ENCODE peak calls at places on chromosomes 7 and 10, in nine cellular contexts. One of them, this sample, is unnamed.

GRCh38 chr10:2748287-2748686 is 319.1 kb upstream of the PFKP start:
- DNase-seq in heart left ventricle: no peak
- DNase-seq in neural progenitor cell: no peak
- DNase-seq in OCI-LY7: no peak
- DNase-seq in GM06990: no peak
- DNase-seq in left ventricle myocardium inferior: no peak
- DNase-seq in AG10803: no peak
- DNase-seq in ascending aorta: no peak
- DNase-seq in tibial artery: no peak
- DNase-seq in this sample: no peak

GRCh38 chr10:25902002-25902401 is 32.0 kb upstream of the MYO3A start:
- DNase-seq in heart left ventricle: no peak
- DNase-seq in neural progenitor cell: no peak
- DNase-seq in OCI-LY7: peak
- DNase-seq in GM06990: peak
- DNase-seq in left ventricle myocardium inferior: no peak
- DNase-seq in AG10803: no peak
- DNase-seq in ascending aorta: no peak
- DNase-seq in tibial artery: no peak
- DNase-seq in this sample: no peak

GRCh38 chr10:3043512-3044368 is 23.6 kb upstream of the PFKP start:
- DNase-seq in heart left ventricle: peak
- DNase-seq in neural progenitor cell: peak
- DNase-seq in OCI-LY7: peak
- DNase-seq in GM06990: no peak
- DNase-seq in left ventricle myocardium inferior: peak
- DNase-seq in AG10803: peak
- DNase-seq in ascending aorta: peak
- DNase-seq in tibial artery: peak
- DNase-seq in this sample: peak

GRCh38 chr10:57992321-57993077 is 275.2 kb downstream of the IPMK start:
- DNase-seq in heart left ventricle: no peak
- DNase-seq in neural progenitor cell: peak
- DNase-seq in OCI-LY7: no peak
- DNase-seq in GM06990: no peak
- DNase-seq in left ventricle myocardium inferior: no peak
- DNase-seq in AG10803: peak
- DNase-seq in ascending aorta: no peak
- DNase-seq in tibial artery: no peak
- DNase-seq in this sample: peak

GRCh38 chr10:23035569-23035968 is 59.8 kb upstream of the MSRB2 start:
- DNase-seq in heart left ventricle: no peak
- DNase-seq in neural progenitor cell: peak
- DNase-seq in OCI-LY7: no peak
- DNase-seq in GM06990: no peak
- DNase-seq in left ventricle myocardium inferior: no peak
- DNase-seq in AG10803: no peak
- DNase-seq in ascending aorta: no peak
- DNase-seq in tibial artery: no peak
- DNase-seq in this sample: peak

GRCh38 chr7:44216521-44217030 is 15.8 kb downstream of the YKT6 start:
- DNase-seq in heart left ventricle: no peak
- DNase-seq in neural progenitor cell: no peak
- DNase-seq in OCI-LY7: no peak
- DNase-seq in GM06990: no peak
- DNase-seq in left ventricle myocardium inferior: peak
- DNase-seq in AG10803: no peak
- DNase-seq in ascending aorta: no peak
- DNase-seq in tibial artery: peak
- DNase-seq in this sample: no peak

GRCh38 chr7:87474046-87474445 is 1.4 kb downstream of the ABCB4 start:
- DNase-seq in heart left ventricle: no peak
- DNase-seq in neural progenitor cell: no peak
- DNase-seq in OCI-LY7: no peak
- DNase-seq in GM06990: no peak
- DNase-seq in left ventricle myocardium inferior: no peak
- DNase-seq in AG10803: peak
- DNase-seq in ascending aorta: no peak
- DNase-seq in tibial artery: no peak
- DNase-seq in this sample: no peak

GRCh38 chr7:138129551-138130165 is 53.4 kb downstream of the AKR1D1 start:
- DNase-seq in heart left ventricle: no peak
- DNase-seq in neural progenitor cell: no peak
- DNase-seq in OCI-LY7: no peak
- DNase-seq in GM06990: no peak
- DNase-seq in left ventricle myocardium inferior: no peak
- DNase-seq in AG10803: no peak
- DNase-seq in ascending aorta: no peak
- DNase-seq in tibial artery: no peak
- DNase-seq in this sample: no peak

GRCh38 chr7:2715341-2716231 is 27.6 kb downstream of the AMZ1 start:
- DNase-seq in heart left ventricle: no peak
- DNase-seq in neural progenitor cell: no peak
- DNase-seq in OCI-LY7: peak
- DNase-seq in GM06990: no peak
- DNase-seq in left ventricle myocardium inferior: no peak
- DNase-seq in AG10803: no peak
- DNase-seq in ascending aorta: no peak
- DNase-seq in tibial artery: no peak
- DNase-seq in this sample: no peak

GRCh38 chr10:86308056-86308455 is 58.5 kb downstream of the GRID1 start:
- DNase-seq in heart left ventricle: no peak
- DNase-seq in neural progenitor cell: no peak
- DNase-seq in OCI-LY7: no peak
- DNase-seq in GM06990: no peak
- DNase-seq in left ventricle myocardium inferior: no peak
- DNase-seq in AG10803: no peak
- DNase-seq in ascending aorta: peak
- DNase-seq in tibial artery: peak
- DNase-seq in this sample: no peak

GRCh38 chr7:42603496-42603895 is 308.4 kb downstream of the C7orf25 start:
- DNase-seq in heart left ventricle: no peak
- DNase-seq in neural progenitor cell: no peak
- DNase-seq in OCI-LY7: no peak
- DNase-seq in GM06990: no peak
- DNase-seq in left ventricle myocardium inferior: no peak
- DNase-seq in AG10803: no peak
- DNase-seq in ascending aorta: no peak
- DNase-seq in tibial artery: no peak
- DNase-seq in this sample: peak

GRCh38 chr7:42606217-42606905 is 305.5 kb downstream of the C7orf25 start:
- DNase-seq in heart left ventricle: no peak
- DNase-seq in neural progenitor cell: no peak
- DNase-seq in OCI-LY7: no peak
- DNase-seq in GM06990: no peak
- DNase-seq in left ventricle myocardium inferior: no peak
- DNase-seq in AG10803: peak
- DNase-seq in ascending aorta: no peak
- DNase-seq in tibial artery: no peak
- DNase-seq in this sample: peak

GRCh38 chr7:42605800-42606199 is 306.1 kb downstream of the C7orf25 start:
- DNase-seq in heart left ventricle: no peak
- DNase-seq in neural progenitor cell: no peak
- DNase-seq in OCI-LY7: no peak
- DNase-seq in GM06990: no peak
- DNase-seq in left ventricle myocardium inferior: no peak
- DNase-seq in AG10803: peak
- DNase-seq in ascending aorta: no peak
- DNase-seq in tibial artery: no peak
- DNase-seq in this sample: peak

DNA sequence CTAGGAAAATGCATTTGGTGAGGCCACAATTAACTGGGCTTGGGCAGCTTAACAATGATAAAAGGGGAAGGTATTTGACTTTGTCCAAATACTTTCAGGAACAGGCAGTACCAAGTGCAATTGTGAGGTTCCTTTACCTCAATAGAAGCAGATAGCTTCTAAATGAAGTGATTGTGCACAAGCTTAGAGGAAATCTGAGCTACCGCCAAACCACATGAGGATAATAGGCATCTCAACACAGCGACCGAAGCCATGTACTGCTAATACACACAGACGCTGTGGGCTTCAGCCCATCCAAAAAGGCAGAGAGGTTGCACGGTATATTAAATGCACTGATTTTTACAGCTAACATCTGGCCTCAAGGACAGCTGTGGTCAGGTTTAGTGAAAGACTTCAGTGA is 306.5 kb downstream of the C7orf25 start:
- DNase-seq in heart left ventricle: no peak
- DNase-seq in neural progenitor cell: peak
- DNase-seq in OCI-LY7: no peak
- DNase-seq in GM06990: no peak
- DNase-seq in left ventricle myocardium inferior: no peak
- DNase-seq in AG10803: peak
- DNase-seq in ascending aorta: no peak
- DNase-seq in tibial artery: no peak
- DNase-seq in this sample: no peak
- H3K4me3 ChIP-seq in heart left ventricle: no peak
- H3K4me3 ChIP-seq in neural progenitor cell: no peak
- H3K4me3 ChIP-seq in OCI-LY7: no peak
- H3K4me3 ChIP-seq in GM06990: no peak
- H3K4me3 ChIP-seq in left ventricle myocardium inferior: no peak
- H3K4me3 ChIP-seq in AG10803: no peak
- H3K4me3 ChIP-seq in ascending aorta: no peak
- H3K4me3 ChIP-seq in tibial artery: no peak
- H3K4me3 ChIP-seq in this sample: no peak

DNA sequence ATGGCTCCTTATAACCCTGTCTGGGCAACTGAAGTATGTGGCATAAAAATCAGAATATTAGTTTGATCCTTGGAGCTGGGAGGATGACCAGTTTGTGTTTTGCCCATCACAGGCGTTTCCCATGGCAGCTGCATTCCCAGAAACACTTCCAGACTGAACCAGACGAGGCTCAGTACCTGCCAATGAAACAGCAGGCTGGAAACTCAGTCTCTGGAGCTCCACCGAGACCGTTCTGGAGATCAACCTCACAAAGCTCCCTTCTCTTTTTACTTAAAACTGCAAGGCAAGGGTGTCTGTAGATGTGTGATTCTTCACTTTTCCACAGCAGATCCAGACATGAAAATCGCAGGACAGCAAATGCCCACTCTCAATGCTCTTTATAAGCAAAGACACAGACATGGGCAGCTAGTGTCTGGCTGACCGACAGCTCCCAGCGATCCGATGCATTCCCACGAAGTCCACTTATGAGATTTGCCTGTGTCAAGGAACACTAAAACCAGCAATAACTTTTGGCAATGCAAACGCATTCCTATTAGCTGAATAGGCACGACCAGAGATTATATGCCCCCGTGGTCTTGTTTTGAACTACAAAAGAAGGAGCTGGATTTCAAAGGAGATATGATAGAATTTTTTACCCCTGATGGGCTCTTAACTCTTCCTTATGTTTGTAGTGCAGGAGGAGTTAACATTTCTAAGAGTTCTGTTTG is 72.7 kb downstream of the ADAM12 start:
- DNase-seq in heart left ventricle: no peak
- DNase-seq in neural progenitor cell: no peak
- DNase-seq in OCI-LY7: no peak
- DNase-seq in GM06990: no peak
- DNase-seq in left ventricle myocardium inferior: no peak
- DNase-seq in AG10803: peak
- DNase-seq in ascending aorta: no peak
- DNase-seq in tibial artery: no peak
- DNase-seq in this sample: no peak
- TF ChIP-seq CTCF in heart left ventricle: no peak
- TF ChIP-seq CTCF in neural progenitor cell: no peak
- TF ChIP-seq CTCF in OCI-LY7: no peak
- TF ChIP-seq CTCF in GM06990: no peak
- TF ChIP-seq CTCF in left ventricle myocardium inferior: no peak
- TF ChIP-seq CTCF in AG10803: no peak
- TF ChIP-seq CTCF in ascending aorta: no peak
- TF ChIP-seq CTCF in tibial artery: no peak
- TF ChIP-seq CTCF in this sample: no peak

GRCh38 chr7:16027396-16027795 is 340.9 kb upstream of the MEOX2 start:
- DNase-seq in heart left ventricle: no peak
- DNase-seq in neural progenitor cell: no peak
- DNase-seq in OCI-LY7: no peak
- DNase-seq in GM06990: no peak
- DNase-seq in left ventricle myocardium inferior: no peak
- DNase-seq in AG10803: no peak
- DNase-seq in ascending aorta: no peak
- DNase-seq in tibial artery: no peak
- DNase-seq in this sample: no peak
- H3K4me3 ChIP-seq in heart left ventricle: no peak
- H3K4me3 ChIP-seq in neural progenitor cell: no peak
- H3K4me3 ChIP-seq in OCI-LY7: no peak
- H3K4me3 ChIP-seq in GM06990: no peak
- H3K4me3 ChIP-seq in left ventricle myocardium inferior: no peak
- H3K4me3 ChIP-seq in AG10803: no peak
- H3K4me3 ChIP-seq in ascending aorta: no peak
- H3K4me3 ChIP-seq in tibial artery: no peak
- H3K4me3 ChIP-seq in this sample: no peak

DNA sequence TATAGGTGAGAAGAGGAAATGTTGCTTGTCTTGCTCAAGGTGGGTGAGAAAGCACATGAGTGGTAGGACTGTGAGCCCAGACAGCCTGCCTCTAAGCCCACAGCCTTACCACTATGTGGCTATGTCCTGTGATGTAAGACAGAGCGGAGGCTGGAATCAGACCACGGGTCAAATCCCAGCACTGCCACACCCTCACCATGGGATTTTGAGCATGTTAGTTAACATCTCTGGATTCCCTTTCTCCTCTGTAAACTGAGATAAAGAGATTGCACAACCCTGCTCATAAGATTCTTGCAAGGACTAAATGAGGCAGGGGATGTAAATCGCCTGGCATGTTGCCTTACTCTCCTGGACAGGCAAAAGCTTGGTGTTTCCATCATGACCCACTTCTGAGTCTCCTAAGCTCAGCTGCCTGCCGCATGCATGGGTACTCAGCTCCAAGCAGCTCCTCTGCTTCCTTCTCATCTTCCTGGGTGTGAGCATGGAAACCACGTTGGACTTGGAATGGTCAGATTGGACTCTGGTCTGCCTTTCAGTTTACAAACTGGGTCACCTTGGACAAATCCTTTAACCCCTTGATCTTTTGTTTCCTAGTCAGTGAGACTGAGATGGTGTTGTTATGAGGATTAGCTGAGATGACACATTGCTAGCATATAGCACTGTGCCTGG is 41.3 kb upstream of the MTURN start:
- DNase-seq in heart left ventricle: no peak
- DNase-seq in neural progenitor cell: no peak
- DNase-seq in OCI-LY7: no peak
- DNase-seq in GM06990: no peak
- DNase-seq in left ventricle myocardium inferior: peak
- DNase-seq in AG10803: no peak
- DNase-seq in ascending aorta: peak
- DNase-seq in tibial artery: peak
- DNase-seq in this sample: no peak
- TF ChIP-seq CTCF in heart left ventricle: no peak
- TF ChIP-seq CTCF in neural progenitor cell: no peak
- TF ChIP-seq CTCF in OCI-LY7: no peak
- TF ChIP-seq CTCF in GM06990: no peak
- TF ChIP-seq CTCF in left ventricle myocardium inferior: no peak
- TF ChIP-seq CTCF in AG10803: no peak
- TF ChIP-seq CTCF in ascending aorta: no peak
- TF ChIP-seq CTCF in tibial artery: no peak
- TF ChIP-seq CTCF in this sample: no peak